ENCODE peak calls at places on chromosomes 3 and 15, in four cellular contexts. V is activated CD4-positive, alpha-beta T cell treated with anti-CD3 and anti-CD28 coated beads, Interleukin-2, amount 50 U/mL, for 24 hours; H is SHP77; E is HTR-8/SVneo. L is an unnamed sample.

GRCh38 chr15:58146734-58147133 is 8.6 kb downstream of the AQP9 start:
- DNase-seq in H (no peak), E (no peak), V (no peak), L (no peak)

GRCh38 chr3:77563012-77563411 is 523.1 kb downstream of the ROBO2 start:
- DNase-seq in V (no peak), H (no peak), E (no peak), L (no peak)

GRCh38 chr3:143628971-143629370 is 219.3 kb downstream of the SLC9A9 start:
- DNase-seq in V (no peak), E (no peak), H (no peak), L (no peak)

GRCh38 chr3:47984089-47984759 is 32.0 kb downstream of the MAP4 start:
- DNase-seq in H (no peak), E (peak), V (no peak), L (peak)

GRCh38 chr3:61425356-61425755 is 136.0 kb upstream of the PTPRG start:
- DNase-seq in H (no peak), E (no peak), V (no peak), L (no peak)

GRCh38 chr15:66789029-66790025 is 87.3 kb downstream of the SMAD6 start:
- DNase-seq in H (no peak), V (no peak), E (peak), L (peak)

GRCh38 chr3:165837058-165837525 is at the start of gene BCHE:
- DNase-seq in V (no peak), E (no peak), H (peak), L (no peak)

GRCh38 chr15:26686547-26687187 is 86.2 kb downstream of the GABRB3 start:
- DNase-seq in E (no peak), V (no peak), H (no peak), L (no peak)

GRCh38 chr15:25235391-25235790 is 203.4 kb downstream of the UBE3A start:
- DNase-seq in E (no peak), H (no peak), V (no peak), L (no peak)

GRCh38 chr3:129794319-129795201 is 99.0 kb downstream of the TMCC1 start:
- DNase-seq in H (peak), V (no peak), E (peak), L (peak)

GRCh38 chr3:3365716-3366115 is 186.2 kb upstream of the CRBN start:
- DNase-seq in E (no peak), H (no peak), V (no peak), L (no peak)

GRCh38 chr3:78279066-78279465 is 1239.2 kb downstream of the ROBO2 start:
- DNase-seq in V (no peak), H (no peak), E (no peak), L (no peak)

GRCh38 chr3:46538803-46539442 is 27.2 kb downstream of the LRRC2 start:
- DNase-seq in E (no peak), H (no peak), V (peak), L (peak)

GRCh38 chr3:174270841-174271240 is 588.3 kb upstream of the NAALADL2 start:
- DNase-seq in V (no peak), E (no peak), H (no peak), L (no peak)

GRCh38 chr3:160162440-160162839 is 62.8 kb upstream of the C3orf80 start:
- DNase-seq in H (no peak), E (no peak), V (no peak), L (no peak)

GRCh38 chr15:82810863-82811421 is 1.5 kb downstream of the WHAMM start:
- DNase-seq in V (peak), H (no peak), E (no peak), L (no peak)

GRCh38 chr15:63380828-63381282 is 791 bp downstream of the CA12 start:
- DNase-seq in V (no peak), H (no peak), E (no peak), L (no peak)

GRCh38 chr15:40722354-40722753 is 27.4 kb downstream of the RAD51 start:
- DNase-seq in H (no peak), V (no peak), E (no peak), L (no peak)

GRCh38 chr3:48000212-48000611 is 16.0 kb downstream of the MAP4 start:
- DNase-seq in H (no peak), E (no peak), V (no peak), L (no peak)

GRCh38 chr15:52737720-52738119 is 52.4 kb downstream of the ONECUT1 start:
- DNase-seq in E (no peak), V (no peak), H (no peak), L (no peak)

GRCh38 chr15:83973816-83974215 is 261.8 kb upstream of the GOLGA6L4 start:
- DNase-seq in H (no peak), V (no peak), E (no peak), L (no peak)

GRCh38 chr3:136055491-136055890 is 90.0 kb downstream of the PPP2R3A start:
- DNase-seq in E (no peak), V (no peak), H (no peak), L (no peak)

GRCh38 chr15:69543681-69544080 is 91.1 kb downstream of the RPLP1 start:
- DNase-seq in E (no peak), H (no peak), V (no peak), L (no peak)

GRCh38 chr15:75989045-75989444 is 23.2 kb downstream of the NRG4 start:
- DNase-seq in V (no peak), E (no peak), H (no peak), L (no peak)

GRCh38 chr15:99472416-99473145 is 93.2 kb upstream of the MEF2A start:
- DNase-seq in V (no peak), E (no peak), H (no peak), L (no peak)

GRCh38 chr3:178584722-178585121 is 48.5 kb downstream of the KCNMB2 start:
- DNase-seq in V (no peak), E (no peak), H (no peak), L (no peak)

GRCh38 chr3:138186216-138186615 is 885 bp upstream of the ARMC8 start:
- DNase-seq in E (no peak), H (peak), V (no peak), L (no peak)

GRCh38 chr3:35707904-35708303 is 68.6 kb downstream of the ARPP21 start:
- DNase-seq in V (no peak), H (no peak), E (no peak), L (no peak)